ENCODE peak calls at places on chromosomes 16 and 17, in nine cellular contexts. O is NCI-H1417; B is T47D; V is non-pigmented ciliary epithelial cell; I is stimulated activated CD8-positive, alpha-beta memory T cell treated with anti-CD3 and anti-CD28 coated beads, Interleukin-2, amount 100 ng/mL, for 48 hours; G is type B pancreatic cell; H is AG09319; P is activated naive CD8-positive, alpha-beta T cell treated with anti-CD3 and anti-CD28 coated beads, Interleukin-2, amount 50 U/mL, for 24 hours; F is Ammon's horn. U is an unnamed sample.

GRCh38 chr16:48110982-48111381 is 44.8 kb downstream of the ABCC12 start:
- DNase-seq in O (no peak), B (no peak), V (no peak), I (no peak), G (no peak), H (no peak), P (no peak), F (no peak), U (no peak)

GRCh38 chr17:83121921-83122820 is 42.8 kb downstream of the METRNL start:
- DNase-seq in O (no peak), B (no peak), V (no peak), I (no peak), G (no peak), H (no peak), P (no peak), F (no peak), U (no peak)

GRCh38 chr17:57986841-57987581 is 1.0 kb downstream of the VEZF1 start:
- DNase-seq in O (peak), B (peak), V (peak), I (no peak), G (no peak), H (no peak), P (peak), F (peak), U (no peak)

GRCh38 chr17:63150994-63151464 is 185.0 kb downstream of the TANC2 start:
- DNase-seq in O (peak), B (no peak), V (no peak), I (no peak), G (no peak), H (peak), P (no peak), F (peak), U (no peak)

GRCh38 chr16:78437352-78437968 is 338.0 kb downstream of the WWOX start:
- DNase-seq in O (no peak), B (peak), V (no peak), I (peak), G (no peak), H (no peak), P (peak), F (peak), U (no peak)

GRCh38 chr16:12499032-12499735 is 304.5 kb downstream of the CPPED1 start:
- DNase-seq in O (no peak), B (no peak), V (no peak), I (no peak), G (no peak), H (no peak), P (no peak), F (no peak), U (no peak)

GRCh38 chr17:81428121-81428515 is 32.9 kb downstream of the BAHCC1 start:
- DNase-seq in O (peak), B (no peak), V (no peak), I (no peak), G (no peak), H (no peak), P (no peak), F (peak), U (no peak)

GRCh38 chr16:86572041-86572521 is 5.5 kb downstream of the FOXC2 start:
- DNase-seq in O (no peak), B (no peak), V (no peak), I (no peak), G (no peak), H (no peak), P (no peak), F (no peak), U (no peak)

GRCh38 chr16:1548727-1549126 is 15.3 kb downstream of the TMEM204 start:
- DNase-seq in O (no peak), B (no peak), V (no peak), I (no peak), G (no peak), H (no peak), P (no peak), F (no peak), U (no peak)

GRCh38 chr17:16980061-16980460 is 8.1 kb upstream of the TNFRSF13B start:
- DNase-seq in O (no peak), B (no peak), V (no peak), I (no peak), G (no peak), H (no peak), P (no peak), F (no peak), U (no peak)

GRCh38 chr17:67689534-67690177 is 28.1 kb upstream of the NOL11 start:
- DNase-seq in O (peak), B (peak), V (peak), I (no peak), G (no peak), H (peak), P (peak), F (peak), U (peak)

GRCh38 chr16:85935957-85936760 is 37.2 kb downstream of the IRF8 start:
- DNase-seq in O (no peak), B (no peak), V (no peak), I (peak), G (no peak), H (no peak), P (peak), F (peak), U (no peak)

GRCh38 chr16:50862818-50863672 is 121.2 kb downstream of the CYLD start:
- DNase-seq in O (no peak), B (no peak), V (no peak), I (no peak), G (no peak), H (no peak), P (no peak), F (peak), U (no peak)

GRCh38 chr17:4186244-4186920 is 43.4 kb downstream of the CYB5D2 start:
- DNase-seq in O (no peak), B (no peak), V (no peak), I (no peak), G (no peak), H (no peak), P (no peak), F (no peak), U (no peak)

GRCh38 chr16:28873543-28874201 is 4.6 kb upstream of the ATP2A1 start:
- DNase-seq in O (no peak), B (no peak), V (no peak), I (peak), G (no peak), H (no peak), P (peak), F (no peak), U (no peak)